ENCODE peak calls at places on chromosome 17, in six cellular contexts. N, W, M, Y, D and F are unnamed samples.

GRCh38 chr17:39920218-39921210 is 2.1 kb upstream of the GSDMB start:
- DNase-seq in N (no peak), W (no peak), M (no peak), Y (no peak), D (peak), F (no peak)

GRCh38 chr17:42016411-42016831 is 818 bp downstream of the DNAJC7 start:
- DNase-seq in N (no peak), W (no peak), M (peak), Y (no peak), D (peak), F (no peak)

GRCh38 chr17:40443196-40443987 is at the start of gene IGFBP4:
- DNase-seq in N (peak), W (peak), M (peak), Y (peak), D (peak), F (peak)

GRCh38 chr17:73131993-73132595 is 32.7 kb upstream of the SSTR2 start:
- DNase-seq in N (no peak), W (no peak), M (no peak), Y (no peak), D (no peak), F (no peak)

GRCh38 chr17:7589204-7589868 is 558 bp downstream of the SOX15 start:
- DNase-seq in N (peak), W (peak), M (peak), Y (peak), D (peak), F (no peak)

GRCh38 chr17:80701730-80702129 is 157.1 kb downstream of the RPTOR start:
- DNase-seq in N (no peak), W (no peak), M (no peak), Y (no peak), D (no peak), F (no peak)

GRCh38 chr17:81635431-81635830 is 1.5 kb downstream of the NPLOC4 start:
- DNase-seq in N (no peak), W (no peak), M (peak), Y (no peak), D (no peak), F (no peak)

GRCh38 chr17:40553694-40554534 is 11.4 kb downstream of the CCR7 start:
- DNase-seq in N (peak), W (peak), M (no peak), Y (peak), D (no peak), F (no peak)

GRCh38 chr17:7045492-7046126 is 1.7 kb upstream of the SLC16A11 start:
- DNase-seq in N (no peak), W (peak), M (peak), Y (peak), D (peak), F (no peak)

GRCh38 chr17:50833396-50834125 is 1.8 kb upstream of the WFIKKN2 start:
- DNase-seq in N (no peak), W (no peak), M (no peak), Y (no peak), D (no peak), F (no peak)

GRCh38 chr17:63819131-63819530 is 8.1 kb upstream of the PSMC5 start:
- DNase-seq in N (no peak), W (no peak), M (no peak), Y (no peak), D (no peak), F (no peak)

GRCh38 chr17:45681706-45682105 is 102.4 kb upstream of the CRHR1 start:
- DNase-seq in N (no peak), W (no peak), M (no peak), Y (no peak), D (no peak), F (no peak)

GRCh38 chr17:79009397-79010303 is at the start of gene CANT1:
- DNase-seq in N (peak), W (peak), M (peak), Y (peak), D (peak), F (peak)

GRCh38 chr17:50947844-50948514 is 81.8 kb upstream of the TOB1 start:
- DNase-seq in N (peak), W (no peak), M (no peak), Y (no peak), D (no peak), F (no peak)

GRCh38 chr17:45228121-45228941 is 6.6 kb downstream of the FMNL1 start:
- DNase-seq in N (peak), W (no peak), M (no peak), Y (no peak), D (peak), F (no peak)

GRCh38 chr17:65243838-65244237 is 106.7 kb downstream of the RGS9 start:
- DNase-seq in N (peak), W (peak), M (peak), Y (no peak), D (no peak), F (no peak)

GRCh38 chr17:57908278-57908677 is 46.9 kb downstream of the CUEDC1 start:
- DNase-seq in N (no peak), W (no peak), M (no peak), Y (no peak), D (no peak), F (no peak)

GRCh38 chr17:57905875-57906455 is 49.2 kb downstream of the CUEDC1 start:
- DNase-seq in N (no peak), W (no peak), M (no peak), Y (no peak), D (no peak), F (no peak)

GRCh38 chr17:57903961-57904360 is 51.3 kb downstream of the CUEDC1 start:
- DNase-seq in N (no peak), W (no peak), M (no peak), Y (no peak), D (no peak), F (no peak)

GRCh38 chr17:57909548-57909947 is 45.7 kb downstream of the CUEDC1 start:
- DNase-seq in N (no peak), W (no peak), M (no peak), Y (no peak), D (no peak), F (no peak)

DNA sequence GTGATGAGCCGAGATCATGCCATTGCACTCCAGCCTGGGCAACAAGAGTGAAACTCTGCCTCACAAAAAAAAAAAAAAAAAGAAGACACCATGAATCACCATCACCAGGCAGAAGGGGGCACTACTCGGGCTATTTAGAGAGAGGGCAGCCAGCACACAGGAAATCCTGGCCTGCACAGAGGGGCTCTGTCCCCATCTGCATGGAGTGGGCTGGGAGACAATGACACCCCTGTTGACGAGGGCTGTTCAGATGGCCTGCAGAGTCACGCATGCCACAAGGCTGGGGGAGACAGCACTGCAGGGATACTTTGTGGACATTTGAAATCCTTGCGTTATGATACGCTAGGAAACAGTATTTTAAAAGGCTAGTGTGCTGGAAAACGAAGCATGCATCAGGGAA is 48.3 kb downstream of the CUEDC1 start:
- DNase-seq in N (no peak), W (no peak), M (no peak), Y (no peak), D (no peak), F (no peak)
- TF ChIP-seq CTCF in N (no peak), W (peak), M (no peak), Y (no peak), D (no peak), F (peak)

GRCh38 chr17:67566656-67567055 is 151.1 kb upstream of the NOL11 start:
- DNase-seq in N (no peak), W (no peak), M (peak), Y (no peak), D (no peak), F (no peak)

GRCh38 chr17:67571478-67571877 is 146.3 kb upstream of the NOL11 start:
- DNase-seq in N (no peak), W (no peak), M (no peak), Y (no peak), D (no peak), F (no peak)

GRCh38 chr17:67568961-67569360 is 148.8 kb upstream of the NOL11 start:
- DNase-seq in N (no peak), W (no peak), M (no peak), Y (no peak), D (no peak), F (no peak)

GRCh38 chr17:67570797-67571196 is 146.9 kb upstream of the NOL11 start:
- DNase-seq in N (no peak), W (no peak), M (no peak), Y (no peak), D (no peak), F (no peak)

DNA sequence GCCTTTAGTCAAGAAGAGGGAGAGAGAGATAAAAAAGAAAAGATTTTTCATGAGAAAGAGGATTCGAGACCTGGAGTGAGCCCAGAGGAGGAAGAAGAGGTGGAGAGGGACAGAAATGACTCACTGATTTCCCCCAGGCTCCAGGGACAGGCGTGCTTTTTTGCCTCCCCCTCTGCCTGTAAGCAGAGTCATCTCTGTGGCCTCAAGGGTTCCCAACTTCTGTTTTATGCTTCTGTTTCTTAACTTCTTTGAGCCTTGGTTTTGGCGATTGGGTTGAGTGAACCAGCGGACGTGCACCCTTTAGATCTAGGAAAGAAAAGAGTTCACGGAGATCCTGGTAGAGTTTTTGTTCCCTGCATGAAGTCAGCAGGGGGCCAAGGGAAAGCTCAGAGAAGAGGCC is 147.9 kb upstream of the NOL11 start:
- DNase-seq in N (no peak), W (peak), M (no peak), Y (no peak), D (no peak), F (no peak)
- H3K4me3 ChIP-seq in N (no peak), W (no peak), M (no peak), Y (no peak), D (no peak), F (peak)

GRCh38 chr17:5669191-5669590 is 84.9 kb upstream of the NLRP1 start:
- DNase-seq in N (no peak), W (no peak), M (no peak), Y (no peak), D (no peak), F (no peak)

GRCh38 chr17:5672141-5672540 is 87.8 kb upstream of the NLRP1 start:
- DNase-seq in N (no peak), W (no peak), M (no peak), Y (no peak), D (no peak), F (no peak)

GRCh38 chr17:5665164-5665563 is 80.9 kb upstream of the NLRP1 start:
- DNase-seq in N (no peak), W (no peak), M (no peak), Y (no peak), D (no peak), F (no peak)

GRCh38 chr17:5668557-5669138 is 84.3 kb upstream of the NLRP1 start:
- DNase-seq in N (no peak), W (no peak), M (no peak), Y (no peak), D (no peak), F (no peak)

GRCh38 chr17:5667871-5668270 is 83.6 kb upstream of the NLRP1 start:
- DNase-seq in N (no peak), W (no peak), M (no peak), Y (no peak), D (no peak), F (no peak)
- TF ChIP-seq CTCF in N (no peak), W (peak), M (no peak), Y (no peak), D (no peak), F (peak)

DNA sequence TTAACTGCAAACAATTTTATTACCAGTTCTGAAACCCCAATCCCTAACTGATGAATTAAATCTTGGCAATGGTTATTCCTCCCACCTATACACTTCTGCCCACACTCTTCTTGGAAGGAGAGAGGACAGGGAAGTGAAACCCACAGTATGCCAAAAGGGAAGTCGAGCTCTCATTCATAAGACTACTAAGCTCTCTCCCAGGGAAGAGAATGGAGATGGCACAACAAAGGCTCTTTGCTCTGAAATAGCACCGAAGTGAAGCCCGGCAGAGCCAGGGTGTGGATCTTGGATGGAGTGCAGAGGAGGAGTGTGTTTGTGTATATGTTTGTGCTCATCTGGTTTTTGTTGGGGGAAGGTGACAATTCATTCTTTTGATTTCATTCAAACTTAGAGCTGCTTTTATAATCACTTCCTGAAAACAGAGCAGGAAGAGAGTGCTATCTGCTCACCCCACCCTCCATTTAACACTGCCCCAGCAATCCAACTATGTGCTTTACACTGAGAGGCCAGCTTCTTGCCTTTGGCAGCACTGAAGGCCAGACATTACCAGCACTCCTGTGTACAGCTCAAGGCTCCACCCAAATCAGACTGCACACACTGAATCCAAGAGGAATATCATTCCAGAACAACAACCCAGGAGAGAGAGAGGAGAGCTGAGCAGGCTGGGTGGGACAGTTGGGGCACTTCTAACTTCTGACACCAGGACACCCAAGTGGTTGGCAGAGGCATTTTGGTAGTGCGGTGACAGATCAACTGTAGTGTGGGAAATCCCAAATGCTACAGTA is 68.8 kb downstream of the HIC1 start:
- DNase-seq in N (no peak), W (peak), M (no peak), Y (no peak), D (peak), F (no peak)
- H3K4me3 ChIP-seq in N (no peak), W (no peak), M (no peak), Y (no peak), D (no peak), F (no peak)

GRCh38 chr17:2865228-2865627 is 69.0 kb downstream of the RAP1GAP2 start:
- DNase-seq in N (no peak), W (no peak), M (no peak), Y (no peak), D (no peak), F (no peak)

GRCh38 chr17:2871720-2872119 is 75.5 kb downstream of the RAP1GAP2 start:
- DNase-seq in N (no peak), W (no peak), M (peak), Y (no peak), D (no peak), F (no peak)

GRCh38 chr17:2871205-2871604 is 75.0 kb downstream of the RAP1GAP2 start:
- DNase-seq in N (no peak), W (no peak), M (no peak), Y (no peak), D (no peak), F (no peak)

GRCh38 chr17:2869604-2870003 is 73.4 kb downstream of the RAP1GAP2 start:
- DNase-seq in N (no peak), W (no peak), M (no peak), Y (no peak), D (no peak), F (no peak)

GRCh38 chr17:2867441-2868424 is 71.5 kb downstream of the RAP1GAP2 start:
- DNase-seq in N (no peak), W (peak), M (peak), Y (no peak), D (no peak), F (no peak)
- TF ChIP-seq CTCF in N (no peak), W (no peak), M (no peak), Y (no peak), D (no peak), F (no peak)

DNA sequence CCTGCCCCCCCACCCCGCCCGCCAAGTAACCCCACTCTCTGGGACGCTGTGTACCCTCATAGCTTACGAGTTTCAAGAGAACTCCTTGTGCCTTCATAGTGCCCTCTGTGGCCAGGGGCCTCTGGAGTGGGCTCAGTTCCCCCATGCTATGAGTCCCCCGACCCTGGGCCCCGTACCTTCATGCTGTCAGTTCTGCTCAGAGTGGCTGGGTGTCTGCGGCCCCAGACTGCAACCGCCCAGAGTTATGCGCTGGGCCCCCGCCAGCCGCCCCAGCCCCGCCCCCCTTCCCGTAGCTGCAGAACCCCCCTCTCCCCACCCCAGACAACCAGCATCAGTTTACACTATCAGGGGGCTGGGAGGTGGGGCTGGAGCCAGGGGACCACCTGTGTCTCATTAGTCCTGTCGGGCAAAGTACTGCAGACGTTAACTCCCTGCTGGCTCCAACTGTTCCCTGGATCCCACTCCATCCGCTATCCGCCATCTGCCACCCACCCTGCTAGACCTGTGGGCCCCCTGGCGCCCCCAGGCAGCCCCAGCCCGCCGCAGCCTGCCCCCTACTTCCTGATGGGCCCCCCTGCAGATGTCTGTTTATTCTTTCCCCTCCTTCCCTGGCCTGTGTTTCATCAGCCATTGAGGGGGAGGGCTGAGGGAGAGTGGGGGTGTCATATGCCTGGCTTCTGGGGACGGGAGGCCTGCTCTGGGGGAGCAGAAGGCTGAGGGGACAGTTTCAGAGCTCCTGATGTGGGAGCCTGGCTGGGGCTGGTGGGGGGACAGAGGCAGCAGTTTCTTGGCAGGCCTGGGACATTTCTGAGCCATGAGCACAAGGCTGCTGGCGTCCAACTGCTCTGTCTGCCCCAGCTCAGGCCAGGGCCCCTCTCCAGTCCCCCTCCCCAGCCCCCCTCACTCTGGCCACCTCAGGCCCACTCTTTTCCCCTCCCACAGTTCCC is at the start of gene MFAP4:
- DNase-seq in N (peak), W (peak), M (no peak), Y (peak), D (peak), F (no peak)
- H3K4me3 ChIP-seq in N (peak), W (peak), M (no peak), Y (peak), D (peak), F (no peak)

DNA sequence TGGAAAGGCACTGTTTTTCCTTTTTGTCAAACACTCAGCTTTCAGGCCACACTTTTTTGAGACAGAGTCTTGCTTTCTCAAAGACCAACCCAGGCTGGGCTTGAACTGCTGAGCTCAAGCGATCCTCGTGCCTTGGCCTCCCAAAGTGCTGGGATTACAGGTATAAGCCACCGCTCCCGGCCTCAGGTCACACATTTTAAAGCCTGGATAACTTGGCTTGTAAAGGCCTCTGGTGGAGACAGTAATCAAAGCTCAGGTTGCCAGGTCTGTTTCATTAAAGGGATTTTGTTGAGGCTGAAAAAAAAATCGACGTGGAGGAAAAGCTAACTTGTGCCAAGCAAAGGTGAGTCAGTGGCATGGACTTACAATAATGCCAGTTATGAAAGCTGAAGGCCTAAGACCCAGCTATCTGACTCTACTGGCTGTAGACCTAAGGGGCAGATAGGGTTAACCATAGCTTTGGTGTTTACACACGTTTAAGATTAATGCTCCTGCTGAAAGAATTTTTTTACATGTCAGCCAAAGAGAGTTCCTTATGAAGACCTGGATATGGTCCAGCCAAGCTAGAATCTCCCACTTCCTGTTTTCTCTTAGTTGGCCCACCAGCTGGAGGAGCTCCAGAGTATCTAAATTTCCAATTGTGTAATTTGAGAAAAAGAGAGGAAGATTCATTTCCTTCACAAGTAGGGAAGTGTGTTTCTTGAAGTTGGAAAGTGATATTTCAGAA is 910 bp downstream of the NBR1 start:
- DNase-seq in N (no peak), W (peak), M (peak), Y (peak), D (peak), F (no peak)
- TF ChIP-seq CTCF in N (no peak), W (peak), M (peak), Y (no peak), D (peak), F (no peak)

GRCh38 chr17:76540381-76541300 is 797 bp downstream of the PRCD start:
- DNase-seq in N (peak), W (peak), M (peak), Y (peak), D (peak), F (no peak)

GRCh38 chr17:76539631-76540271 is at the start of gene PRCD:
- DNase-seq in N (no peak), W (no peak), M (no peak), Y (no peak), D (peak), F (no peak)

GRCh38 chr17:76537578-76538280 is at the start of gene CYGB:
- DNase-seq in N (no peak), W (peak), M (no peak), Y (peak), D (peak), F (no peak)

GRCh38 chr17:76538281-76538931 is 897 bp upstream of the CYGB start:
- DNase-seq in N (no peak), W (no peak), M (no peak), Y (no peak), D (peak), F (no peak)

GRCh38 chr17:76538941-76539340 is 903 bp upstream of the PRCD start:
- DNase-seq in N (no peak), W (no peak), M (no peak), Y (no peak), D (peak), F (no peak)
- H3K4me3 ChIP-seq in N (no peak), W (peak), M (no peak), Y (no peak), D (no peak), F (no peak)